ENCODE peak calls at places on chromosomes 13 and 19, in four cellular contexts. U is stimulated activated naive CD8-positive, alpha-beta T cell treated with anti-CD3 and anti-CD28 coated beads, Interleukin-15, Interleukin-2, amounts not matched to agents 100 U/mL and 50 U/mL, for 24 hours; P is transverse colon; N is stimulated activated CD8-positive, alpha-beta memory T cell treated with anti-CD3 and anti-CD28 coated beads, Interleukin-2, amount 100 ng/mL, for 48 hours. Q is an unnamed sample.

GRCh38 chr13:46554971-46555370 is 2.0 kb downstream of the LRCH1 start:
- DNase-seq in U (no peak), P (no peak), N (no peak), Q (no peak)

GRCh38 chr19:51873097-51873496 is 14.7 kb downstream of the ZNF577 start:
- DNase-seq in U (no peak), P (no peak), N (no peak), Q (no peak)

GRCh38 chr19:55275851-55276719 is 3.8 kb downstream of the HSPBP1 start:
- DNase-seq in U (no peak), P (no peak), N (no peak), Q (peak)

GRCh38 chr13:70809588-70809987 is 701.3 kb upstream of the KLHL1 start:
- DNase-seq in U (no peak), P (no peak), N (no peak), Q (no peak)

GRCh38 chr13:80084086-80084676 is 256.7 kb downstream of the SPRY2 start:
- DNase-seq in U (no peak), P (no peak), N (no peak), Q (no peak)

GRCh38 chr13:49064459-49064858 is 88.7 kb downstream of the FNDC3A start:
- DNase-seq in U (no peak), P (no peak), N (no peak), Q (no peak)

GRCh38 chr13:22770891-22771290 is 409.9 kb upstream of the SGCG start:
- DNase-seq in U (no peak), P (no peak), N (no peak), Q (no peak)

GRCh38 chr19:41194157-41194552 is 1.1 kb downstream of the CYP2S1 start:
- DNase-seq in U (no peak), P (no peak), N (no peak), Q (no peak)

GRCh38 chr19:57099199-57099661 is 20.6 kb upstream of the USP29 start:
- DNase-seq in U (peak), P (peak), N (peak), Q (peak)

GRCh38 chr19:18851673-18852325 is 20.0 kb downstream of the UPF1 start:
- DNase-seq in U (no peak), P (no peak), N (no peak), Q (no peak)

GRCh38 chr13:113646376-113646775 is 11.6 kb downstream of the ATP4B start:
- DNase-seq in U (no peak), P (peak), N (no peak), Q (no peak)

GRCh38 chr13:34939771-34940170 is 2.3 kb upstream of the NBEA start:
- DNase-seq in U (no peak), P (no peak), N (no peak), Q (no peak)

GRCh38 chr13:38763446-38764381 is 76.8 kb downstream of the FREM2 start:
- DNase-seq in U (no peak), P (no peak), N (no peak), Q (peak)

GRCh38 chr19:3851254-3852176 is 17.3 kb downstream of the ZFR2 start:
- DNase-seq in U (no peak), P (no peak), N (no peak), Q (no peak)

GRCh38 chr19:40143612-40144011 is 47.6 kb upstream of the MAP3K10 start:
- DNase-seq in U (peak), P (peak), N (no peak), Q (peak)

GRCh38 chr19:23991170-23991569 is 76.5 kb downstream of the ZNF726 start:
- DNase-seq in U (no peak), P (no peak), N (no peak), Q (no peak)